ENCODE peak calls at places on chromosomes 13 and 19, in six cellular contexts. Z, K, P, I, X and L are unnamed samples.
A peak's percentile ranks its signal among the peaks of the same experiment; 100 is the strongest.

GRCh38 chr13:32745509-32745908 is 159.3 kb downstream of the PDS5B start:
- DNase-seq in Z (no peak), K (no peak), P (no peak), I (no peak), X (no peak), L (no peak)

GRCh38 chr13:90156390-90156789 is 1191.1 kb upstream of the MIR17HG start:
- DNase-seq in Z (no peak), K (no peak), P (no peak), I (no peak), X (no peak), L (no peak)

GRCh38 chr13:49140910-49141611 is 79.1 kb upstream of the MLNR start:
- DNase-seq in Z (no peak), K (no peak), P (no peak), I (no peak), X (no peak), L (no peak)

GRCh38 chr13:73902847-73903246 is 231.4 kb downstream of the KLF12 start:
- DNase-seq in Z (no peak), K (no peak), P (no peak), I (no peak), X (no peak), L (no peak)

GRCh38 chr19:31378404-31378803 is 29.2 kb upstream of the TSHZ3 start:
- DNase-seq in Z (no peak), K (no peak), P (peak; percentile 51), I (no peak), X (no peak), L (no peak)

GRCh38 chr19:41604831-41605230 is 22.0 kb downstream of the CEACAM4 start:
- DNase-seq in Z (no peak), K (no peak), P (no peak), I (no peak), X (no peak), L (no peak)

GRCh38 chr13:47455581-47455980 is 545.5 kb downstream of the SUCLA2 start:
- DNase-seq in Z (no peak), K (no peak), P (no peak), I (no peak), X (no peak), L (no peak)

GRCh38 chr13:32126756-32127155 is 95.2 kb downstream of the FRY start:
- DNase-seq in Z (no peak), K (no peak), P (no peak), I (no peak), X (no peak), L (no peak)

GRCh38 chr13:110012102-110012739 is 225.8 kb upstream of the IRS2 start:
- DNase-seq in Z (no peak), K (no peak), P (peak; percentile 85), I (peak; percentile 60), X (no peak), L (no peak)

GRCh38 chr13:96948127-96948526 is 46.1 kb downstream of the OXGR1 start:
- DNase-seq in Z (no peak), K (no peak), P (no peak), I (no peak), X (no peak), L (no peak)

GRCh38 chr13:31204592-31204991 is 4.8 kb downstream of the B3GLCT start:
- DNase-seq in Z (no peak), K (no peak), P (peak; percentile 75), I (peak; percentile 45), X (no peak), L (no peak)

GRCh38 chr13:39676315-39676876 is 20.9 kb downstream of the COG6 start:
- DNase-seq in Z (no peak), K (no peak), P (peak; percentile 67), I (peak; percentile 40), X (no peak), L (peak; percentile 14)

GRCh38 chr13:112842343-112842856 is 126.6 kb upstream of the MCF2L start:
- DNase-seq in Z (no peak), K (no peak), P (no peak), I (no peak), X (no peak), L (no peak)

GRCh38 chr19:5141926-5142724 is 173.2 kb downstream of the KDM4B start:
- DNase-seq in Z (no peak), K (no peak), P (no peak), I (no peak), X (no peak), L (peak; percentile 48)

GRCh38 chr13:75906315-75906714 is 270.2 kb downstream of the LMO7 start:
- DNase-seq in Z (no peak), K (no peak), P (no peak), I (no peak), X (no peak), L (no peak)

GRCh38 chr19:18282021-18282787 is 782 bp upstream of the JUND start:
- DNase-seq in Z (no peak), K (peak; percentile 72), P (no peak), I (no peak), X (no peak), L (no peak)

GRCh38 chr13:64061649-64062048 is 2646.0 kb upstream of the PCDH20 start:
- DNase-seq in Z (no peak), K (no peak), P (no peak), I (no peak), X (no peak), L (no peak)

GRCh38 chr13:74825170-74825948 is 656.6 kb downstream of the TBC1D4 start:
- DNase-seq in Z (no peak), K (no peak), P (peak; percentile 92), I (no peak), X (no peak), L (no peak)

GRCh38 chr19:5172859-5173577 is 167.6 kb downstream of the PTPRS start:
- DNase-seq in Z (no peak), K (no peak), P (peak; percentile 96), I (peak; percentile 94), X (no peak), L (no peak)

GRCh38 chr13:90302113-90302512 is 1045.4 kb upstream of the MIR17HG start:
- DNase-seq in Z (no peak), K (no peak), P (peak; percentile 35), I (no peak), X (no peak), L (no peak)

GRCh38 chr19:29019403-29019802 is 193.5 kb downstream of the UQCRFS1 start:
- DNase-seq in Z (no peak), K (no peak), P (no peak), I (no peak), X (no peak), L (no peak)

DNA sequence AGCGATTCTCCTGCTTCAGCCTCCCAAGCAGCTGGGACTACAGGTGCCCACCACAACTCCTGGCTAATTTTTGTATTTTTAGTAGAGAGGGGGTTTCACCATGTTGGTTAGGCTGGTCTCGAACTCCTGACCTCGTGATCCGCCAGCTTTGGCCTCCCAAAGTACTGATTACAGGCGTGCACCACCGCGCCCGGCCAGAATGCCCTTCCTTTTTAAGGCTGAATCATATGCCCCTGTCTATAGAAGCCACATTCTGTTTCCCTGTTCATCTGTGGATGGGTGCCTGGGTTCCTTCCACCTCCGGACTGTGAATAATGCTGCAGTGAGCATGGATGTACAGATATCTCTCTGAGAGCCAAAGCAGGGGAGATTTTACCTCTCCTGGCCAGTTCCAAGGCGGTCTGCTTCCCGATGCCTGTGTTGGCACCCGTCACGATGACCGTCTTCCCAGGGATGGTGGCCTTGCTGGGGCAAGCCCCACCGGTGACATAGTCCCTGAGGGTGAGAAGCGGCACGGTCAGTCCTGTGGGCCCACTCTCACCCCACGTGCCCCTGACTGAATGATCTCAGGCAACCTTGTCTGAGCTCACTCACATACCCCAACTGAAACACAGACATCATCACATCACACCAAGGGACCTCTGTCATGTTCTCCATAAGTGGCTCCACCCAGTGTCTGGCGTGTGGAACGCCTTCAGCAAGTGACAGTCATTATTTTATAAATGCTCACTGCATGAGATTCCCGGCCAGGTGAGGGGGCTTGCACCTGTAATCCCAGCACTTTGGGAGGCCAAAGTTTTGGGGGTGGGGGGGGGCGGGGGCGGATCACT is 4.0 kb downstream of the RDH13 start:
- DNase-seq in Z (no peak), K (no peak), P (no peak), I (no peak), X (no peak), L (no peak)
- TF ChIP-seq CTCF in Z (no peak), K (no peak), P (no peak), I (no peak), X (no peak), L (no peak)

DNA sequence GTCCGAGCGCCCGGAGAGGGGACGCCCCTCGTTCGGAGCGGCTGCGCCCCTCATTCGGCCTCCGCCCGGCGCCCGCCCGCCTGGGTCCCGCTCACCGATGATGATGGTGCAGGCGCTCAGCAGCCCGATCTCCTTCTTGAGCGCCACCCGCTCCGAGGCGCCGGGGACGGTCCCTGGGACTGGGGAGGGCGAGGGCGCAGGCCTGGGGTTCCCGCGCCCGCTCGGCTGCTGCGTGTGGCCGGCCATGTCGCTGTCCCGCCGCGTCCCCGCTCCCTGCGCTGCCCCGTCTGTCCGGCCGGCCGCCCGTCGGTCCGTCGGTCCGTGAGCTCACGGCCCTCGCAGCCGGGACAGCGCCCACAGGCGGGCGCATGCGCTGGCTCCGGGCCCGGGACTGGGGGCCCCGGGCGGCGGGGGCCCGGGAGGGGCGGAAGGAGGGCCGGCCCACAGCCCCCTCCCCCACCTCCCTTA is at the start of gene SLC7A10:
- DNase-seq in Z (no peak), K (no peak), P (no peak), I (no peak), X (no peak), L (no peak)
- TF ChIP-seq CTCF in Z (no peak), K (no peak), P (no peak), I (no peak), X (no peak), L (no peak)

GRCh38 chr19:15249912-15250634 is 17.8 kb upstream of the EPHX3 start:
- DNase-seq in Z (no peak), K (peak; percentile 44), P (peak; percentile 72), I (no peak), X (no peak), L (no peak)

GRCh38 chr19:15250635-15250993 is 18.4 kb upstream of the EPHX3 start:
- DNase-seq in Z (no peak), K (no peak), P (no peak), I (no peak), X (no peak), L (no peak)

GRCh38 chr19:15248648-15249559 is 16.7 kb upstream of the EPHX3 start:
- DNase-seq in Z (no peak), K (peak; percentile 48), P (peak; percentile 76), I (no peak), X (no peak), L (no peak)

GRCh38 chr19:15248106-15248505 is 15.9 kb upstream of the EPHX3 start:
- DNase-seq in Z (no peak), K (no peak), P (no peak), I (no peak), X (no peak), L (no peak)

DNA sequence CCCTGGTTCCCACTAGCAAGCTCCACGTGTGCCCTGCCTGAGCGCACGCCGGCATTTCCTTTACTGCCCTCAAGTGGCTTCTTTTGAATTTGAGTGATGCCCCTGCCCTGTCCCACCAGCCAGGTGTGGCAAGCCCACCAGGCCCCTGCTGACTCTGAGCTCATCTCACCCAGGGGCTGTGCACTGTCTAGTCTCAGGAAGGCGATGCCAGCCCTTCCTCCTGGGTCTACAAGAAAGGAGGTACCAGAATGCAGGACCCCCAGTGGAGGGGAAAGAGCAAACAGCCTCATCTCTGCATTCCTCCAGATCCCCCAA is 17.3 kb upstream of the EPHX3 start:
- DNase-seq in Z (no peak), K (no peak), P (no peak), I (no peak), X (no peak), L (no peak)
- TF ChIP-seq CTCF in Z (no peak), K (no peak), P (no peak), I (peak; percentile 9), X (no peak), L (no peak)

DNA sequence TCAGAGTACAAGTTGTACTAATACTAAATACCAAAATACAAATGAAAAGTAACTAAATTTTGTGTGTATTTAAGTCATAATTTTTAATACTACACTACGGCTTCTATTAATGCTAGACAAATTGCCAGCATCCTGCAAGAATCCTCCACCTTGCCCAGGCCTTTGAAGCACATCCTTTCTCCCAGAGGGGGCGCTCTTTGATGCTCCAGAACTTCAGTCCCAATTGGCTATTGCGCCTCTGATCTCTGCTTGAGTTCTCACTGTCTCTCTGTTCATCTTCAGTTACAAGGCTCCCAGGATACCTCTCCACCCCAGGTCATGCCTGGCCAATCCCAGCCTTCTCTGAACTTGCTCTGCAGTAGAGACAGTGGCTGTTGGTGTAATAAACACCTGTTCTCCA is 141.0 kb downstream of the DCLK1 start:
- DNase-seq in Z (no peak), K (no peak), P (no peak), I (no peak), X (no peak), L (no peak)
- TF ChIP-seq CTCF in Z (no peak), K (no peak), P (no peak), I (no peak), X (no peak), L (no peak)